ENCODE peak calls at places on chromosome 12, in nine cellular contexts. One of them, this sample, is unnamed.

GRCh38 chr12:101407054-101407437 is 526 bp downstream of the ARL1 start:
- DNase-seq in transverse colon: no peak
- DNase-seq in mammary epithelial cell: no peak
- DNase-seq in stimulated activated CD4-positive, alpha-beta T cell treated with anti-CD3 and anti-CD28 coated beads, Interleukin-15, amount 100 ng/mL, for 24 hours: no peak
- DNase-seq in GM06990: no peak
- DNase-seq in fibroblast of mammary gland: no peak
- DNase-seq in amygdala: no peak
- DNase-seq in HEK293T: no peak
- DNase-seq in activated naive CD8-positive, alpha-beta T cell treated with anti-CD3 and anti-CD28 coated beads, Interleukin-2, amount 50 U/mL, for 24 hours: no peak
- DNase-seq in this sample: no peak

GRCh38 chr12:122687091-122687490 is 16.1 kb downstream of the HCAR2 start:
- DNase-seq in transverse colon: peak
- DNase-seq in mammary epithelial cell: no peak
- DNase-seq in stimulated activated CD4-positive, alpha-beta T cell treated with anti-CD3 and anti-CD28 coated beads, Interleukin-15, amount 100 ng/mL, for 24 hours: no peak
- DNase-seq in GM06990: no peak
- DNase-seq in fibroblast of mammary gland: no peak
- DNase-seq in amygdala: no peak
- DNase-seq in HEK293T: no peak
- DNase-seq in activated naive CD8-positive, alpha-beta T cell treated with anti-CD3 and anti-CD28 coated beads, Interleukin-2, amount 50 U/mL, for 24 hours: no peak
- DNase-seq in this sample: no peak

GRCh38 chr12:47326190-47326589 is 246.4 kb upstream of the AMIGO2 start:
- DNase-seq in transverse colon: no peak
- DNase-seq in mammary epithelial cell: no peak
- DNase-seq in stimulated activated CD4-positive, alpha-beta T cell treated with anti-CD3 and anti-CD28 coated beads, Interleukin-15, amount 100 ng/mL, for 24 hours: no peak
- DNase-seq in GM06990: no peak
- DNase-seq in fibroblast of mammary gland: no peak
- DNase-seq in amygdala: no peak
- DNase-seq in HEK293T: no peak
- DNase-seq in activated naive CD8-positive, alpha-beta T cell treated with anti-CD3 and anti-CD28 coated beads, Interleukin-2, amount 50 U/mL, for 24 hours: no peak
- DNase-seq in this sample: no peak

GRCh38 chr12:115002434-115002833 is 318.5 kb upstream of the TBX3 start:
- DNase-seq in transverse colon: no peak
- DNase-seq in mammary epithelial cell: no peak
- DNase-seq in stimulated activated CD4-positive, alpha-beta T cell treated with anti-CD3 and anti-CD28 coated beads, Interleukin-15, amount 100 ng/mL, for 24 hours: no peak
- DNase-seq in GM06990: no peak
- DNase-seq in fibroblast of mammary gland: no peak
- DNase-seq in amygdala: no peak
- DNase-seq in HEK293T: no peak
- DNase-seq in activated naive CD8-positive, alpha-beta T cell treated with anti-CD3 and anti-CD28 coated beads, Interleukin-2, amount 50 U/mL, for 24 hours: no peak
- DNase-seq in this sample: no peak

GRCh38 chr12:47017041-47017713 is 62.2 kb upstream of the PCED1B start:
- DNase-seq in transverse colon: no peak
- DNase-seq in mammary epithelial cell: no peak
- DNase-seq in stimulated activated CD4-positive, alpha-beta T cell treated with anti-CD3 and anti-CD28 coated beads, Interleukin-15, amount 100 ng/mL, for 24 hours: no peak
- DNase-seq in GM06990: no peak
- DNase-seq in fibroblast of mammary gland: no peak
- DNase-seq in amygdala: no peak
- DNase-seq in HEK293T: no peak
- DNase-seq in activated naive CD8-positive, alpha-beta T cell treated with anti-CD3 and anti-CD28 coated beads, Interleukin-2, amount 50 U/mL, for 24 hours: no peak
- DNase-seq in this sample: no peak

GRCh38 chr12:27109339-27110023 is 27.1 kb upstream of the C12orf71 start:
- DNase-seq in transverse colon: no peak
- DNase-seq in mammary epithelial cell: no peak
- DNase-seq in stimulated activated CD4-positive, alpha-beta T cell treated with anti-CD3 and anti-CD28 coated beads, Interleukin-15, amount 100 ng/mL, for 24 hours: no peak
- DNase-seq in GM06990: no peak
- DNase-seq in fibroblast of mammary gland: peak
- DNase-seq in amygdala: no peak
- DNase-seq in HEK293T: no peak
- DNase-seq in activated naive CD8-positive, alpha-beta T cell treated with anti-CD3 and anti-CD28 coated beads, Interleukin-2, amount 50 U/mL, for 24 hours: no peak
- DNase-seq in this sample: no peak

GRCh38 chr12:27081668-27082091 is 698 bp downstream of the C12orf71 start:
- DNase-seq in transverse colon: no peak
- DNase-seq in mammary epithelial cell: peak
- DNase-seq in stimulated activated CD4-positive, alpha-beta T cell treated with anti-CD3 and anti-CD28 coated beads, Interleukin-15, amount 100 ng/mL, for 24 hours: no peak
- DNase-seq in GM06990: no peak
- DNase-seq in fibroblast of mammary gland: peak
- DNase-seq in amygdala: no peak
- DNase-seq in HEK293T: no peak
- DNase-seq in activated naive CD8-positive, alpha-beta T cell treated with anti-CD3 and anti-CD28 coated beads, Interleukin-2, amount 50 U/mL, for 24 hours: no peak
- DNase-seq in this sample: no peak

GRCh38 chr12:100356646-100357223 is at the start of gene SLC17A8:
- DNase-seq in transverse colon: peak
- DNase-seq in mammary epithelial cell: no peak
- DNase-seq in stimulated activated CD4-positive, alpha-beta T cell treated with anti-CD3 and anti-CD28 coated beads, Interleukin-15, amount 100 ng/mL, for 24 hours: no peak
- DNase-seq in GM06990: no peak
- DNase-seq in fibroblast of mammary gland: no peak
- DNase-seq in amygdala: no peak
- DNase-seq in HEK293T: no peak
- DNase-seq in activated naive CD8-positive, alpha-beta T cell treated with anti-CD3 and anti-CD28 coated beads, Interleukin-2, amount 50 U/mL, for 24 hours: no peak
- DNase-seq in this sample: no peak

GRCh38 chr12:113945174-113946173 is 20.7 kb downstream of the RBM19 start:
- DNase-seq in transverse colon: no peak
- DNase-seq in mammary epithelial cell: no peak
- DNase-seq in stimulated activated CD4-positive, alpha-beta T cell treated with anti-CD3 and anti-CD28 coated beads, Interleukin-15, amount 100 ng/mL, for 24 hours: no peak
- DNase-seq in GM06990: no peak
- DNase-seq in fibroblast of mammary gland: no peak
- DNase-seq in amygdala: no peak
- DNase-seq in HEK293T: no peak
- DNase-seq in activated naive CD8-positive, alpha-beta T cell treated with anti-CD3 and anti-CD28 coated beads, Interleukin-2, amount 50 U/mL, for 24 hours: no peak
- DNase-seq in this sample: no peak

GRCh38 chr12:107400686-107401447 is 284.7 kb upstream of the PWP1 start:
- DNase-seq in transverse colon: no peak
- DNase-seq in mammary epithelial cell: no peak
- DNase-seq in stimulated activated CD4-positive, alpha-beta T cell treated with anti-CD3 and anti-CD28 coated beads, Interleukin-15, amount 100 ng/mL, for 24 hours: no peak
- DNase-seq in GM06990: no peak
- DNase-seq in fibroblast of mammary gland: peak
- DNase-seq in amygdala: no peak
- DNase-seq in HEK293T: no peak
- DNase-seq in activated naive CD8-positive, alpha-beta T cell treated with anti-CD3 and anti-CD28 coated beads, Interleukin-2, amount 50 U/mL, for 24 hours: no peak
- DNase-seq in this sample: peak

GRCh38 chr12:123131291-123131831 is 19.5 kb downstream of the PITPNM2 start:
- DNase-seq in transverse colon: peak
- DNase-seq in mammary epithelial cell: peak
- DNase-seq in stimulated activated CD4-positive, alpha-beta T cell treated with anti-CD3 and anti-CD28 coated beads, Interleukin-15, amount 100 ng/mL, for 24 hours: no peak
- DNase-seq in GM06990: no peak
- DNase-seq in fibroblast of mammary gland: no peak
- DNase-seq in amygdala: no peak
- DNase-seq in HEK293T: no peak
- DNase-seq in activated naive CD8-positive, alpha-beta T cell treated with anti-CD3 and anti-CD28 coated beads, Interleukin-2, amount 50 U/mL, for 24 hours: no peak
- DNase-seq in this sample: no peak

GRCh38 chr12:109782322-109782695 is 50.9 kb downstream of the TRPV4 start:
- DNase-seq in transverse colon: no peak
- DNase-seq in mammary epithelial cell: no peak
- DNase-seq in stimulated activated CD4-positive, alpha-beta T cell treated with anti-CD3 and anti-CD28 coated beads, Interleukin-15, amount 100 ng/mL, for 24 hours: no peak
- DNase-seq in GM06990: no peak
- DNase-seq in fibroblast of mammary gland: no peak
- DNase-seq in amygdala: no peak
- DNase-seq in HEK293T: no peak
- DNase-seq in activated naive CD8-positive, alpha-beta T cell treated with anti-CD3 and anti-CD28 coated beads, Interleukin-2, amount 50 U/mL, for 24 hours: no peak
- DNase-seq in this sample: no peak

GRCh38 chr12:52541709-52542108 is 11.2 kb downstream of the KRT71 start:
- DNase-seq in transverse colon: no peak
- DNase-seq in mammary epithelial cell: no peak
- DNase-seq in stimulated activated CD4-positive, alpha-beta T cell treated with anti-CD3 and anti-CD28 coated beads, Interleukin-15, amount 100 ng/mL, for 24 hours: no peak
- DNase-seq in GM06990: no peak
- DNase-seq in fibroblast of mammary gland: no peak
- DNase-seq in amygdala: no peak
- DNase-seq in HEK293T: no peak
- DNase-seq in activated naive CD8-positive, alpha-beta T cell treated with anti-CD3 and anti-CD28 coated beads, Interleukin-2, amount 50 U/mL, for 24 hours: no peak
- DNase-seq in this sample: no peak

GRCh38 chr12:2877959-2878732 is 1.1 kb downstream of the RHNO1 start:
- DNase-seq in transverse colon: no peak
- DNase-seq in mammary epithelial cell: peak
- DNase-seq in stimulated activated CD4-positive, alpha-beta T cell treated with anti-CD3 and anti-CD28 coated beads, Interleukin-15, amount 100 ng/mL, for 24 hours: no peak
- DNase-seq in GM06990: no peak
- DNase-seq in fibroblast of mammary gland: peak
- DNase-seq in amygdala: no peak
- DNase-seq in HEK293T: no peak
- DNase-seq in activated naive CD8-positive, alpha-beta T cell treated with anti-CD3 and anti-CD28 coated beads, Interleukin-2, amount 50 U/mL, for 24 hours: no peak
- DNase-seq in this sample: peak

GRCh38 chr12:87813476-87814234 is 215.5 kb downstream of the C12orf50 start:
- DNase-seq in transverse colon: no peak
- DNase-seq in mammary epithelial cell: peak
- DNase-seq in stimulated activated CD4-positive, alpha-beta T cell treated with anti-CD3 and anti-CD28 coated beads, Interleukin-15, amount 100 ng/mL, for 24 hours: no peak
- DNase-seq in GM06990: no peak
- DNase-seq in fibroblast of mammary gland: peak
- DNase-seq in amygdala: no peak
- DNase-seq in HEK293T: no peak
- DNase-seq in activated naive CD8-positive, alpha-beta T cell treated with anti-CD3 and anti-CD28 coated beads, Interleukin-2, amount 50 U/mL, for 24 hours: no peak
- DNase-seq in this sample: peak

GRCh38 chr12:95208678-95209077 is 8.6 kb downstream of the FGD6 start:
- DNase-seq in transverse colon: no peak
- DNase-seq in mammary epithelial cell: no peak
- DNase-seq in stimulated activated CD4-positive, alpha-beta T cell treated with anti-CD3 and anti-CD28 coated beads, Interleukin-15, amount 100 ng/mL, for 24 hours: no peak
- DNase-seq in GM06990: no peak
- DNase-seq in fibroblast of mammary gland: no peak
- DNase-seq in amygdala: no peak
- DNase-seq in HEK293T: no peak
- DNase-seq in activated naive CD8-positive, alpha-beta T cell treated with anti-CD3 and anti-CD28 coated beads, Interleukin-2, amount 50 U/mL, for 24 hours: no peak
- DNase-seq in this sample: no peak

GRCh38 chr12:24854908-24855307 is 94.0 kb downstream of the BCAT1 start:
- DNase-seq in transverse colon: no peak
- DNase-seq in mammary epithelial cell: no peak
- DNase-seq in stimulated activated CD4-positive, alpha-beta T cell treated with anti-CD3 and anti-CD28 coated beads, Interleukin-15, amount 100 ng/mL, for 24 hours: no peak
- DNase-seq in GM06990: no peak
- DNase-seq in fibroblast of mammary gland: no peak
- DNase-seq in amygdala: no peak
- DNase-seq in HEK293T: no peak
- DNase-seq in activated naive CD8-positive, alpha-beta T cell treated with anti-CD3 and anti-CD28 coated beads, Interleukin-2, amount 50 U/mL, for 24 hours: no peak
- DNase-seq in this sample: no peak

GRCh38 chr12:82757059-82757458 is 70.4 kb downstream of the TMTC2 start:
- DNase-seq in transverse colon: no peak
- DNase-seq in mammary epithelial cell: no peak
- DNase-seq in stimulated activated CD4-positive, alpha-beta T cell treated with anti-CD3 and anti-CD28 coated beads, Interleukin-15, amount 100 ng/mL, for 24 hours: no peak
- DNase-seq in GM06990: no peak
- DNase-seq in fibroblast of mammary gland: peak
- DNase-seq in amygdala: no peak
- DNase-seq in HEK293T: no peak
- DNase-seq in activated naive CD8-positive, alpha-beta T cell treated with anti-CD3 and anti-CD28 coated beads, Interleukin-2, amount 50 U/mL, for 24 hours: no peak
- DNase-seq in this sample: no peak

GRCh38 chr12:71686658-71687025 is 760 bp downstream of the TMEM19 start:
- DNase-seq in transverse colon: no peak
- DNase-seq in mammary epithelial cell: peak
- DNase-seq in stimulated activated CD4-positive, alpha-beta T cell treated with anti-CD3 and anti-CD28 coated beads, Interleukin-15, amount 100 ng/mL, for 24 hours: no peak
- DNase-seq in GM06990: peak
- DNase-seq in fibroblast of mammary gland: peak
- DNase-seq in amygdala: no peak
- DNase-seq in HEK293T: no peak
- DNase-seq in activated naive CD8-positive, alpha-beta T cell treated with anti-CD3 and anti-CD28 coated beads, Interleukin-2, amount 50 U/mL, for 24 hours: no peak
- DNase-seq in this sample: no peak

GRCh38 chr12:72535591-72535990 is 263.4 kb downstream of the TRHDE start:
- DNase-seq in transverse colon: no peak
- DNase-seq in mammary epithelial cell: no peak
- DNase-seq in stimulated activated CD4-positive, alpha-beta T cell treated with anti-CD3 and anti-CD28 coated beads, Interleukin-15, amount 100 ng/mL, for 24 hours: no peak
- DNase-seq in GM06990: no peak
- DNase-seq in fibroblast of mammary gland: no peak
- DNase-seq in amygdala: no peak
- DNase-seq in HEK293T: no peak
- DNase-seq in activated naive CD8-positive, alpha-beta T cell treated with anti-CD3 and anti-CD28 coated beads, Interleukin-2, amount 50 U/mL, for 24 hours: no peak
- DNase-seq in this sample: no peak

GRCh38 chr12:10052111-10052913 is 21.8 kb downstream of the CLEC9A start:
- DNase-seq in transverse colon: no peak
- DNase-seq in mammary epithelial cell: no peak
- DNase-seq in stimulated activated CD4-positive, alpha-beta T cell treated with anti-CD3 and anti-CD28 coated beads, Interleukin-15, amount 100 ng/mL, for 24 hours: no peak
- DNase-seq in GM06990: no peak
- DNase-seq in fibroblast of mammary gland: no peak
- DNase-seq in amygdala: no peak
- DNase-seq in HEK293T: no peak
- DNase-seq in activated naive CD8-positive, alpha-beta T cell treated with anti-CD3 and anti-CD28 coated beads, Interleukin-2, amount 50 U/mL, for 24 hours: no peak
- DNase-seq in this sample: no peak

GRCh38 chr12:106303202-106303820 is 778 bp downstream of the TCP11L2 start:
- DNase-seq in transverse colon: peak
- DNase-seq in mammary epithelial cell: peak
- DNase-seq in stimulated activated CD4-positive, alpha-beta T cell treated with anti-CD3 and anti-CD28 coated beads, Interleukin-15, amount 100 ng/mL, for 24 hours: peak
- DNase-seq in GM06990: peak
- DNase-seq in fibroblast of mammary gland: peak
- DNase-seq in amygdala: peak
- DNase-seq in HEK293T: peak
- DNase-seq in activated naive CD8-positive, alpha-beta T cell treated with anti-CD3 and anti-CD28 coated beads, Interleukin-2, amount 50 U/mL, for 24 hours: peak
- DNase-seq in this sample: peak

GRCh38 chr12:54016478-54016964 is 7.7 kb downstream of the HOXC8 start:
- DNase-seq in transverse colon: no peak
- DNase-seq in mammary epithelial cell: peak
- DNase-seq in stimulated activated CD4-positive, alpha-beta T cell treated with anti-CD3 and anti-CD28 coated beads, Interleukin-15, amount 100 ng/mL, for 24 hours: no peak
- DNase-seq in GM06990: no peak
- DNase-seq in fibroblast of mammary gland: peak
- DNase-seq in amygdala: no peak
- DNase-seq in HEK293T: peak
- DNase-seq in activated naive CD8-positive, alpha-beta T cell treated with anti-CD3 and anti-CD28 coated beads, Interleukin-2, amount 50 U/mL, for 24 hours: no peak
- DNase-seq in this sample: peak

GRCh38 chr12:9899209-9899608 is 17.9 kb downstream of the KLRF2 start:
- DNase-seq in transverse colon: no peak
- DNase-seq in mammary epithelial cell: no peak
- DNase-seq in stimulated activated CD4-positive, alpha-beta T cell treated with anti-CD3 and anti-CD28 coated beads, Interleukin-15, amount 100 ng/mL, for 24 hours: no peak
- DNase-seq in GM06990: no peak
- DNase-seq in fibroblast of mammary gland: no peak
- DNase-seq in amygdala: no peak
- DNase-seq in HEK293T: no peak
- DNase-seq in activated naive CD8-positive, alpha-beta T cell treated with anti-CD3 and anti-CD28 coated beads, Interleukin-2, amount 50 U/mL, for 24 hours: no peak
- DNase-seq in this sample: no peak

GRCh38 chr12:45549503-45549902 is 180.0 kb upstream of the ARID2 start:
- DNase-seq in transverse colon: no peak
- DNase-seq in mammary epithelial cell: no peak
- DNase-seq in stimulated activated CD4-positive, alpha-beta T cell treated with anti-CD3 and anti-CD28 coated beads, Interleukin-15, amount 100 ng/mL, for 24 hours: no peak
- DNase-seq in GM06990: no peak
- DNase-seq in fibroblast of mammary gland: no peak
- DNase-seq in amygdala: no peak
- DNase-seq in HEK293T: no peak
- DNase-seq in activated naive CD8-positive, alpha-beta T cell treated with anti-CD3 and anti-CD28 coated beads, Interleukin-2, amount 50 U/mL, for 24 hours: no peak
- DNase-seq in this sample: no peak

GRCh38 chr12:118370601-118371000 is 2.1 kb downstream of the TAOK3 start:
- DNase-seq in transverse colon: no peak
- DNase-seq in mammary epithelial cell: no peak
- DNase-seq in stimulated activated CD4-positive, alpha-beta T cell treated with anti-CD3 and anti-CD28 coated beads, Interleukin-15, amount 100 ng/mL, for 24 hours: no peak
- DNase-seq in GM06990: no peak
- DNase-seq in fibroblast of mammary gland: no peak
- DNase-seq in amygdala: no peak
- DNase-seq in HEK293T: no peak
- DNase-seq in activated naive CD8-positive, alpha-beta T cell treated with anti-CD3 and anti-CD28 coated beads, Interleukin-2, amount 50 U/mL, for 24 hours: no peak
- DNase-seq in this sample: no peak

GRCh38 chr12:113519464-113520191 is 48.0 kb upstream of the LHX5 start:
- DNase-seq in transverse colon: no peak
- DNase-seq in mammary epithelial cell: no peak
- DNase-seq in stimulated activated CD4-positive, alpha-beta T cell treated with anti-CD3 and anti-CD28 coated beads, Interleukin-15, amount 100 ng/mL, for 24 hours: no peak
- DNase-seq in GM06990: no peak
- DNase-seq in fibroblast of mammary gland: no peak
- DNase-seq in amygdala: no peak
- DNase-seq in HEK293T: no peak
- DNase-seq in activated naive CD8-positive, alpha-beta T cell treated with anti-CD3 and anti-CD28 coated beads, Interleukin-2, amount 50 U/mL, for 24 hours: no peak
- DNase-seq in this sample: no peak

GRCh38 chr12:75571651-75572050 is 60.2 kb upstream of the KRR1 start:
- DNase-seq in transverse colon: no peak
- DNase-seq in mammary epithelial cell: peak
- DNase-seq in stimulated activated CD4-positive, alpha-beta T cell treated with anti-CD3 and anti-CD28 coated beads, Interleukin-15, amount 100 ng/mL, for 24 hours: no peak
- DNase-seq in GM06990: no peak
- DNase-seq in fibroblast of mammary gland: no peak
- DNase-seq in amygdala: no peak
- DNase-seq in HEK293T: no peak
- DNase-seq in activated naive CD8-positive, alpha-beta T cell treated with anti-CD3 and anti-CD28 coated beads, Interleukin-2, amount 50 U/mL, for 24 hours: no peak
- DNase-seq in this sample: no peak

GRCh38 chr12:101828463-101829196 is 2.1 kb downstream of the GNPTAB start:
- DNase-seq in transverse colon: no peak
- DNase-seq in mammary epithelial cell: no peak
- DNase-seq in stimulated activated CD4-positive, alpha-beta T cell treated with anti-CD3 and anti-CD28 coated beads, Interleukin-15, amount 100 ng/mL, for 24 hours: no peak
- DNase-seq in GM06990: no peak
- DNase-seq in fibroblast of mammary gland: no peak
- DNase-seq in amygdala: no peak
- DNase-seq in HEK293T: no peak
- DNase-seq in activated naive CD8-positive, alpha-beta T cell treated with anti-CD3 and anti-CD28 coated beads, Interleukin-2, amount 50 U/mL, for 24 hours: no peak
- DNase-seq in this sample: no peak

GRCh38 chr12:9331218-9331626 is 123.0 kb upstream of the PZP start:
- DNase-seq in transverse colon: peak
- DNase-seq in mammary epithelial cell: peak
- DNase-seq in stimulated activated CD4-positive, alpha-beta T cell treated with anti-CD3 and anti-CD28 coated beads, Interleukin-15, amount 100 ng/mL, for 24 hours: peak
- DNase-seq in GM06990: peak
- DNase-seq in fibroblast of mammary gland: peak
- DNase-seq in amygdala: peak
- DNase-seq in HEK293T: peak
- DNase-seq in activated naive CD8-positive, alpha-beta T cell treated with anti-CD3 and anti-CD28 coated beads, Interleukin-2, amount 50 U/mL, for 24 hours: peak
- DNase-seq in this sample: peak

GRCh38 chr12:4273651-4274395 is at the start of gene CCND2:
- DNase-seq in transverse colon: peak
- DNase-seq in mammary epithelial cell: peak
- DNase-seq in stimulated activated CD4-positive, alpha-beta T cell treated with anti-CD3 and anti-CD28 coated beads, Interleukin-15, amount 100 ng/mL, for 24 hours: peak
- DNase-seq in GM06990: peak
- DNase-seq in fibroblast of mammary gland: peak
- DNase-seq in amygdala: no peak
- DNase-seq in HEK293T: peak
- DNase-seq in activated naive CD8-positive, alpha-beta T cell treated with anti-CD3 and anti-CD28 coated beads, Interleukin-2, amount 50 U/mL, for 24 hours: peak
- DNase-seq in this sample: no peak